ENCODE peak calls at places on chromosome 14, in ten cellular contexts. One of them, this sample, is unnamed.

GRCh38 chr14:68781161-68782021 is 11.5 kb downstream of the ZFP36L1 start:
- DNase-seq in mucosa of descending colon: peak
- DNase-seq in CD8-positive, alpha-beta memory T cell: peak
- DNase-seq in uterus: peak
- DNase-seq in aorta: no peak
- DNase-seq in AG09309: no peak
- DNase-seq in brain microvascular endothelial cell: no peak
- DNase-seq in PC-3: no peak
- DNase-seq in colonic mucosa: peak
- DNase-seq in psoas muscle: no peak
- DNase-seq in this sample: peak

GRCh38 chr14:103022669-103023044 is 34.7 kb downstream of the CDC42BPB start:
- DNase-seq in psoas muscle: no peak
- DNase-seq in uterus: no peak
- DNase-seq in PC-3: no peak
- DNase-seq in colonic mucosa: no peak
- DNase-seq in aorta: peak
- DNase-seq in AG09309: no peak
- DNase-seq in CD8-positive, alpha-beta memory T cell: no peak
- DNase-seq in mucosa of descending colon: no peak
- DNase-seq in brain microvascular endothelial cell: no peak
- DNase-seq in this sample: no peak

GRCh38 chr14:59529189-59529588 is 44.9 kb downstream of the JKAMP start:
- DNase-seq in brain microvascular endothelial cell: no peak
- DNase-seq in mucosa of descending colon: no peak
- DNase-seq in AG09309: no peak
- DNase-seq in CD8-positive, alpha-beta memory T cell: no peak
- DNase-seq in PC-3: no peak
- DNase-seq in aorta: no peak
- DNase-seq in uterus: no peak
- DNase-seq in colonic mucosa: no peak
- DNase-seq in psoas muscle: no peak
- DNase-seq in this sample: no peak

GRCh38 chr14:36663404-36664321 is 2.0 kb downstream of the PAX9 start:
- DNase-seq in uterus: no peak
- DNase-seq in colonic mucosa: no peak
- DNase-seq in mucosa of descending colon: no peak
- DNase-seq in PC-3: peak
- DNase-seq in AG09309: no peak
- DNase-seq in psoas muscle: no peak
- DNase-seq in brain microvascular endothelial cell: no peak
- DNase-seq in aorta: peak
- DNase-seq in CD8-positive, alpha-beta memory T cell: no peak
- DNase-seq in this sample: no peak

GRCh38 chr14:51546099-51546498 is 105.6 kb upstream of the FRMD6 start:
- DNase-seq in PC-3: no peak
- DNase-seq in psoas muscle: no peak
- DNase-seq in AG09309: no peak
- DNase-seq in brain microvascular endothelial cell: no peak
- DNase-seq in colonic mucosa: no peak
- DNase-seq in aorta: no peak
- DNase-seq in mucosa of descending colon: no peak
- DNase-seq in uterus: no peak
- DNase-seq in CD8-positive, alpha-beta memory T cell: no peak
- DNase-seq in this sample: no peak

GRCh38 chr14:32324601-32325000 is 4.5 kb upstream of the AKAP6 start:
- DNase-seq in CD8-positive, alpha-beta memory T cell: no peak
- DNase-seq in aorta: no peak
- DNase-seq in mucosa of descending colon: no peak
- DNase-seq in psoas muscle: no peak
- DNase-seq in brain microvascular endothelial cell: no peak
- DNase-seq in PC-3: no peak
- DNase-seq in AG09309: no peak
- DNase-seq in uterus: no peak
- DNase-seq in colonic mucosa: no peak
- DNase-seq in this sample: no peak

GRCh38 chr14:103879570-103880333 is 32.4 kb upstream of the PPP1R13B start:
- DNase-seq in AG09309: no peak
- DNase-seq in mucosa of descending colon: peak
- DNase-seq in colonic mucosa: peak
- DNase-seq in brain microvascular endothelial cell: no peak
- DNase-seq in aorta: no peak
- DNase-seq in PC-3: peak
- DNase-seq in uterus: peak
- DNase-seq in CD8-positive, alpha-beta memory T cell: no peak
- DNase-seq in psoas muscle: peak
- DNase-seq in this sample: no peak

GRCh38 chr14:99566009-99566389 is 38.0 kb downstream of the CCDC85C start:
- DNase-seq in uterus: no peak
- DNase-seq in mucosa of descending colon: peak
- DNase-seq in psoas muscle: no peak
- DNase-seq in CD8-positive, alpha-beta memory T cell: no peak
- DNase-seq in aorta: no peak
- DNase-seq in brain microvascular endothelial cell: no peak
- DNase-seq in AG09309: no peak
- DNase-seq in colonic mucosa: no peak
- DNase-seq in PC-3: peak
- DNase-seq in this sample: no peak

GRCh38 chr14:96059519-96060135 is 20.5 kb downstream of the C14orf132 start:
- DNase-seq in colonic mucosa: no peak
- DNase-seq in aorta: no peak
- DNase-seq in psoas muscle: no peak
- DNase-seq in AG09309: no peak
- DNase-seq in PC-3: no peak
- DNase-seq in CD8-positive, alpha-beta memory T cell: no peak
- DNase-seq in uterus: no peak
- DNase-seq in brain microvascular endothelial cell: no peak
- DNase-seq in mucosa of descending colon: no peak
- DNase-seq in this sample: no peak

GRCh38 chr14:30624132-30624423 is 2.0 kb downstream of the SCFD1 start:
- DNase-seq in uterus: no peak
- DNase-seq in psoas muscle: no peak
- DNase-seq in mucosa of descending colon: no peak
- DNase-seq in AG09309: no peak
- DNase-seq in colonic mucosa: no peak
- DNase-seq in CD8-positive, alpha-beta memory T cell: no peak
- DNase-seq in aorta: no peak
- DNase-seq in brain microvascular endothelial cell: no peak
- DNase-seq in PC-3: no peak
- DNase-seq in this sample: no peak

GRCh38 chr14:35340616-35341453 is 48.7 kb downstream of the PSMA6 start:
- DNase-seq in PC-3: no peak
- DNase-seq in CD8-positive, alpha-beta memory T cell: no peak
- DNase-seq in colonic mucosa: peak
- DNase-seq in aorta: peak
- DNase-seq in psoas muscle: no peak
- DNase-seq in mucosa of descending colon: no peak
- DNase-seq in uterus: no peak
- DNase-seq in AG09309: no peak
- DNase-seq in brain microvascular endothelial cell: no peak
- DNase-seq in this sample: no peak

GRCh38 chr14:35342160-35343010 is 50.2 kb downstream of the PSMA6 start:
- DNase-seq in uterus: no peak
- DNase-seq in CD8-positive, alpha-beta memory T cell: no peak
- DNase-seq in AG09309: no peak
- DNase-seq in colonic mucosa: peak
- DNase-seq in aorta: no peak
- DNase-seq in PC-3: no peak
- DNase-seq in brain microvascular endothelial cell: no peak
- DNase-seq in mucosa of descending colon: no peak
- DNase-seq in psoas muscle: peak
- DNase-seq in this sample: no peak

GRCh38 chr14:35339761-35340406 is 47.7 kb downstream of the PSMA6 start:
- DNase-seq in PC-3: no peak
- DNase-seq in aorta: no peak
- DNase-seq in AG09309: no peak
- DNase-seq in mucosa of descending colon: no peak
- DNase-seq in psoas muscle: no peak
- DNase-seq in uterus: no peak
- DNase-seq in brain microvascular endothelial cell: no peak
- DNase-seq in colonic mucosa: no peak
- DNase-seq in CD8-positive, alpha-beta memory T cell: no peak
- DNase-seq in this sample: no peak

GRCh38 chr14:35343709-35344474 is 51.7 kb downstream of the PSMA6 start:
- DNase-seq in psoas muscle: no peak
- DNase-seq in uterus: no peak
- DNase-seq in PC-3: no peak
- DNase-seq in colonic mucosa: peak
- DNase-seq in aorta: peak
- DNase-seq in CD8-positive, alpha-beta memory T cell: no peak
- DNase-seq in AG09309: no peak
- DNase-seq in mucosa of descending colon: no peak
- DNase-seq in brain microvascular endothelial cell: no peak
- DNase-seq in this sample: no peak

GRCh38 chr14:35341454-35342159 is 49.4 kb downstream of the PSMA6 start:
- DNase-seq in AG09309: peak
- DNase-seq in PC-3: peak
- DNase-seq in CD8-positive, alpha-beta memory T cell: no peak
- DNase-seq in colonic mucosa: peak
- DNase-seq in brain microvascular endothelial cell: no peak
- DNase-seq in mucosa of descending colon: peak
- DNase-seq in uterus: peak
- DNase-seq in aorta: peak
- DNase-seq in psoas muscle: peak
- DNase-seq in this sample: no peak
- H3K4me3 ChIP-seq in AG09309: no peak
- H3K4me3 ChIP-seq in PC-3: no peak
- H3K4me3 ChIP-seq in CD8-positive, alpha-beta memory T cell: no peak
- H3K4me3 ChIP-seq in colonic mucosa: no peak
- H3K4me3 ChIP-seq in brain microvascular endothelial cell: no peak
- H3K4me3 ChIP-seq in mucosa of descending colon: no peak
- H3K4me3 ChIP-seq in uterus: peak
- H3K4me3 ChIP-seq in aorta: no peak
- H3K4me3 ChIP-seq in psoas muscle: peak
- H3K4me3 ChIP-seq in this sample: peak

DNA sequence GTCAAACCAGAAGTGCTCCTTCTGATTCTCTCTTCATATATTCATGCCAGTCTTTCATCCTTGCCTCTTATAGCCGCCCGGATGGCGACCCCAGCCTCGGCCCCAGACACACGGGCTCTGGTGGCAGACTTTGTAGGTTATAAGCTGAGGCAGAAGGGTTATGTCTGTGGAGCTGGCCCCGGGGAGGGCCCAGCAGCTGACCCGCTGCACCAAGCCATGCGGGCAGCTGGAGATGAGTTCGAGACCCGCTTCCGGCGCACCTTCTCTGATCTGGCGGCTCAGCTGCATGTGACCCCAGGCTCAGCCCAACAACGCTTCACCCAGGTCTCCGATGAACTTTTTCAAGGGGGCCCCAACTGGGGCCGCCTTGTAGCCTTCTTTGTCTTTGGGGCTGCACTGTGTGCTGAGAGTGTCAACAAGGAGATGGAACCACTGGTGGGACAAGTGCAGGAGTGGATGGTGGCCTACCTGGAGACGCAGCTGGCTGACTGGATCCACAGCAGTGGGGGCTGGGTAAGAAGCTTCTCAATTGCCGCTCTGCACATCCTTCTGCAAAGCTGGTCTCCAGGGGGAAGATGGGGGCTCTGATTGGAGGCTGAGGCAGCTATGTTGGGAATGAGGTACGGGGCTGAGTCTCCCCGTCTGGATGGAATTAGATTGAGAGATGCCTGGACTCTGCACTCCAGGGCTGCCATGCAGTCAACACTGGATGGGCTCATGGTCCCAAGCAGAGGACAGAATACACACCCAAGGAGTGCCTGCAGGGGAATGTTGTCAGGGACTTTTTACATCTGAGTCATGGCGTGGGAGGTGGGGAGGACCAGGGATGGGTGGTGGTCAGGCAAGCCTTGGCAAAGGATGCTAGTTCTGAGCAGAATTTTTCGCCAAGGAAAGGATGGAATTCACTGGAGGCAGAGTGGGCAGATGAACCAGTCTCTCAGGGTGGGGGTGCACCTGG is 1.3 kb downstream of the BCL2L2 start:
- DNase-seq in colonic mucosa: no peak
- DNase-seq in mucosa of descending colon: no peak
- DNase-seq in aorta: no peak
- DNase-seq in psoas muscle: no peak
- DNase-seq in PC-3: peak
- DNase-seq in brain microvascular endothelial cell: peak
- DNase-seq in AG09309: no peak
- DNase-seq in uterus: no peak
- DNase-seq in CD8-positive, alpha-beta memory T cell: no peak
- DNase-seq in this sample: no peak
- H3K4me3 ChIP-seq in colonic mucosa: peak
- H3K4me3 ChIP-seq in mucosa of descending colon: no peak
- H3K4me3 ChIP-seq in aorta: no peak
- H3K4me3 ChIP-seq in psoas muscle: peak
- H3K4me3 ChIP-seq in PC-3: peak
- H3K4me3 ChIP-seq in brain microvascular endothelial cell: peak
- H3K4me3 ChIP-seq in AG09309: peak
- H3K4me3 ChIP-seq in uterus: peak
- H3K4me3 ChIP-seq in CD8-positive, alpha-beta memory T cell: no peak
- H3K4me3 ChIP-seq in this sample: peak

DNA sequence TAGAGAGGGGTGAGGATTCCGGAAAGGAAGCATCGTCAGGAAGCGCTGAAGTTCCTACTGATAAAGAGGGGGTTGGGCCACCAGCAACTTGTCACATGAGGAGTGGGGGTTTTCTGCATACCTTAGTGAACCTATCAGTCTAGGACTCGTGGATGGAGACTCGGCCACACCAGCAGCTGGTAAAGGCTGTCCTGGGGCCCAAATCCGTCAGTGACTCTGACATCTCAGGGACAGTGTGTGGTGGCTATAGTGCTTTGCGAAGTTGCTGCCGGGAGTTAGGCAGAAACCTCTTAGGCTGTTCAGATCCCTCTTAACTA is 16.4 kb downstream of the RNASE2 start:
- DNase-seq in uterus: no peak
- DNase-seq in mucosa of descending colon: no peak
- DNase-seq in CD8-positive, alpha-beta memory T cell: no peak
- DNase-seq in aorta: no peak
- DNase-seq in psoas muscle: no peak
- DNase-seq in brain microvascular endothelial cell: no peak
- DNase-seq in PC-3: no peak
- DNase-seq in colonic mucosa: no peak
- DNase-seq in AG09309: no peak
- DNase-seq in this sample: no peak
- H3K4me3 ChIP-seq in uterus: no peak
- H3K4me3 ChIP-seq in mucosa of descending colon: no peak
- H3K4me3 ChIP-seq in CD8-positive, alpha-beta memory T cell: peak
- H3K4me3 ChIP-seq in aorta: no peak
- H3K4me3 ChIP-seq in psoas muscle: peak
- H3K4me3 ChIP-seq in brain microvascular endothelial cell: peak
- H3K4me3 ChIP-seq in PC-3: peak
- H3K4me3 ChIP-seq in colonic mucosa: peak
- H3K4me3 ChIP-seq in AG09309: peak
- H3K4me3 ChIP-seq in this sample: peak

GRCh38 chr14:22849212-22849819 is 12.9 kb downstream of the MMP14 start:
- DNase-seq in mucosa of descending colon: peak
- DNase-seq in colonic mucosa: peak
- DNase-seq in uterus: peak
- DNase-seq in aorta: peak
- DNase-seq in PC-3: no peak
- DNase-seq in AG09309: no peak
- DNase-seq in CD8-positive, alpha-beta memory T cell: no peak
- DNase-seq in psoas muscle: peak
- DNase-seq in brain microvascular endothelial cell: peak
- DNase-seq in this sample: no peak
- H3K4me3 ChIP-seq in mucosa of descending colon: no peak
- H3K4me3 ChIP-seq in colonic mucosa: no peak
- H3K4me3 ChIP-seq in uterus: peak
- H3K4me3 ChIP-seq in aorta: no peak
- H3K4me3 ChIP-seq in PC-3: no peak
- H3K4me3 ChIP-seq in AG09309: no peak
- H3K4me3 ChIP-seq in CD8-positive, alpha-beta memory T cell: no peak
- H3K4me3 ChIP-seq in psoas muscle: peak
- H3K4me3 ChIP-seq in brain microvascular endothelial cell: no peak
- H3K4me3 ChIP-seq in this sample: peak

This sample was measured in vagina.